ENCODE peak calls at places on chromosomes 16 and 17, in four cellular contexts. F is upper lobe of right lung, M is lower leg skin, O is fibroblast of villous mesenchyme. Q is an unnamed sample.

GRCh38 chr16:31201511-31202401 is 804 bp downstream of the PYCARD start:
- DNase-seq in M (no peak), O (peak; percentile 29), F (peak; percentile 66), Q (no peak)

GRCh38 chr17:16872836-16873653 is 98.9 kb downstream of the TNFRSF13B start:
- DNase-seq in O (peak; percentile 13), M (no peak), F (peak; percentile 75), Q (peak; percentile 4)

GRCh38 chr17:72301887-72302286 is 181.1 kb downstream of the SOX9 start:
- DNase-seq in M (no peak), O (no peak), F (no peak), Q (no peak)

GRCh38 chr16:75471723-75472634 is 7.5 kb upstream of the TMEM170A start:
- DNase-seq in M (peak; percentile 56), O (peak; percentile 64), F (peak; percentile 55), Q (peak; percentile 21)

GRCh38 chr17:1232786-1233185 is 37.5 kb upstream of the BHLHA9 start:
- DNase-seq in O (peak; percentile 44), F (no peak), M (no peak), Q (no peak)

GRCh38 chr17:28365487-28365886 is 488 bp upstream of the SEBOX start:
- DNase-seq in F (peak; percentile 41), M (no peak), O (no peak), Q (no peak)

GRCh38 chr17:46881015-46881414 is 29.6 kb downstream of the WNT9B start:
- DNase-seq in F (no peak), O (no peak), M (no peak), Q (no peak)

GRCh38 chr17:76079577-76080206 is 710 bp downstream of the ZACN start:
- DNase-seq in O (no peak), M (no peak), F (peak; percentile 40), Q (no peak)

GRCh38 chr16:2388875-2389433 is 40.3 kb upstream of the CCNF start:
- DNase-seq in M (no peak), F (no peak), O (no peak), Q (no peak)

GRCh38 chr16:11913425-11914079 is 2.2 kb downstream of the GSPT1 start:
- DNase-seq in O (peak; percentile 49), M (no peak), F (no peak), Q (no peak)

GRCh38 chr16:19666451-19666850 is 51.6 kb downstream of the KNOP1 start:
- DNase-seq in M (no peak), F (no peak), O (no peak), Q (no peak)

GRCh38 chr17:28949185-28950016 is 1.9 kb downstream of the PHF12 start:
- DNase-seq in O (peak; percentile 69), F (peak; percentile 87), M (peak; percentile 59), Q (no peak)

GRCh38 chr17:82933911-82934310 is 94.1 kb upstream of the ZNF750 start:
- DNase-seq in M (no peak), O (no peak), F (peak; percentile 45), Q (no peak)

GRCh38 chr17:55783684-55784245 is 32.9 kb downstream of the PCTP start:
- DNase-seq in O (peak; percentile 90), F (peak; percentile 62), M (peak; percentile 76), Q (no peak)

GRCh38 chr17:62653002-62653830 is 25.7 kb downstream of the MRC2 start:
- DNase-seq in O (peak; percentile 74), M (no peak), F (peak; percentile 90), Q (peak; percentile 64)

GRCh38 chr16:49443576-49443975 is 70.0 kb downstream of the C16orf78 start:
- DNase-seq in M (no peak), F (no peak), O (no peak), Q (no peak)

GRCh38 chr16:53430363-53430762 is 3.9 kb upstream of the RBL2 start:
- DNase-seq in O (no peak), F (no peak), M (no peak), Q (no peak)

GRCh38 chr17:10792156-10792555 is 11.7 kb downstream of the TMEM238L start:
- DNase-seq in M (peak; percentile 41), F (no peak), O (no peak), Q (no peak)

GRCh38 chr17:7842380-7842949 is 8.4 kb downstream of the KDM6B start:
- DNase-seq in M (no peak), F (peak; percentile 92), O (peak; percentile 90), Q (peak; percentile 40)

GRCh38 chr17:30378191-30378796 is 433 bp upstream of the CPD start:
- DNase-seq in F (peak; percentile 68), M (no peak), O (no peak), Q (no peak)

GRCh38 chr17:79632432-79632735 is 21.5 kb upstream of the RBFOX3 start:
- DNase-seq in O (no peak), F (peak; percentile 19), M (no peak), Q (no peak)

GRCh38 chr16:17448640-17449638 is 21.8 kb downstream of the XYLT1 start:
- DNase-seq in M (no peak), O (no peak), F (peak; percentile 73), Q (peak; percentile 62)

GRCh38 chr16:21163576-21163975 is 5.1 kb downstream of the LDAF1 start:
- DNase-seq in O (no peak), F (no peak), M (no peak), Q (no peak)

GRCh38 chr17:53336281-53336680 is 486.4 kb upstream of the KIF2B start:
- DNase-seq in M (no peak), F (no peak), O (no peak), Q (no peak)

GRCh38 chr16:67847064-67847861 is at the start of gene CENPT:
- DNase-seq in F (peak; percentile 90), M (no peak), O (peak; percentile 63), Q (no peak)

GRCh38 chr17:1031711-1032110 is 34.8 kb downstream of the TIMM22 start:
- DNase-seq in O (peak; percentile 32), F (no peak), M (no peak), Q (no peak)

GRCh38 chr17:76345377-76345945 is 8.3 kb downstream of the PRPSAP1 start:
- DNase-seq in F (no peak), M (no peak), O (no peak), Q (no peak)

GRCh38 chr17:12693640-12694039 is 27.9 kb downstream of the MYOCD start:
- DNase-seq in O (no peak), F (no peak), M (no peak), Q (no peak)

GRCh38 chr17:38591759-38592241 is 14.0 kb downstream of the SRCIN1 start:
- DNase-seq in M (no peak), F (no peak), O (no peak), Q (peak; percentile 76)

GRCh38 chr16:53433930-53434435 is 288 bp upstream of the RBL2 start:
- DNase-seq in F (no peak), O (peak; percentile 85), M (no peak), Q (peak; percentile 59)

GRCh38 chr17:80968602-80969029 is 23.0 kb upstream of the CHMP6 start:
- DNase-seq in O (peak; percentile 38), M (no peak), F (no peak), Q (no peak)

GRCh38 chr17:32495347-32496253 is 8.8 kb downstream of the CDK5R1 start:
- DNase-seq in F (peak; percentile 69), O (peak; percentile 27), M (no peak), Q (no peak)

GRCh38 chr16:87608400-87608985 is 6.2 kb downstream of the JPH3 start:
- DNase-seq in O (peak; percentile 60), M (no peak), F (peak; percentile 77), Q (peak; percentile 10)

GRCh38 chr16:28292731-28293588 is 635 bp downstream of the SBK1 start:
- DNase-seq in O (no peak), F (peak; percentile 68), M (no peak), Q (no peak)

GRCh38 chr17:75325348-75325747 is 36.1 kb upstream of the SLC25A19 start:
- DNase-seq in O (no peak), M (no peak), F (peak; percentile 47), Q (no peak)

GRCh38 chr16:11025120-11025531 is 80.8 kb downstream of the CLEC16A start:
- DNase-seq in M (no peak), O (peak; percentile 67), F (no peak), Q (no peak)

GRCh38 chr16:21626659-21627277 is 25.6 kb downstream of the IGSF6 start:
- DNase-seq in O (peak; percentile 94), F (no peak), M (peak; percentile 71), Q (peak; percentile 78)

DNA sequence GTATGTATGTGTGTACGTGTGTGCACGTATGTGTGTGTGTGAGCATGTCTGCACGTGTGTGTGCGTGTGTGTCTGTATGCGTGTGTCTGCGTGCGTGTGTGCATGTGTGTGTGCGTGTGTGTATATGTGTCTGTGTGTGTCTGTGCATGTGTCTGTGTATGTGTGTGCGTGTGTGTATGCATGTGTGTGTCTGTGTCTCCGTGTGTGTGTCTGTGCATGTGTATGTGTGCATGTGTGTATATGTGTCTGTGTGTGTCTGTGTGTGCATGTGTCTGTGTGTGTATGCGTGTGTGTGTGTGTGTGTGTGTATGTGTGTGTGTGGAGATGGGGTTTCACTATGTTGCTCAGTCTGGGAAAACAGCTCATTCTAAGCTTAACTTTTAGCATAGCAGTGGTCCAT is 43.9 kb downstream of the ATP2C2 start:
- DNase-seq in O (no peak), F (peak; percentile 12), M (no peak), Q (no peak)
- H3K4me3 ChIP-seq in O (no peak overlapping the region), F (no peak overlapping the region), M (no peak overlapping the region), Q (no peak overlapping the region)

GRCh38 chr16:14531613-14532012 is 98.4 kb downstream of the PARN start:
- DNase-seq in M (no peak), F (no peak), O (no peak), Q (no peak)
- H3K4me3 ChIP-seq in M (no peak overlapping the region), F (no peak overlapping the region), O (no peak overlapping the region), Q (no peak overlapping the region)

DNA sequence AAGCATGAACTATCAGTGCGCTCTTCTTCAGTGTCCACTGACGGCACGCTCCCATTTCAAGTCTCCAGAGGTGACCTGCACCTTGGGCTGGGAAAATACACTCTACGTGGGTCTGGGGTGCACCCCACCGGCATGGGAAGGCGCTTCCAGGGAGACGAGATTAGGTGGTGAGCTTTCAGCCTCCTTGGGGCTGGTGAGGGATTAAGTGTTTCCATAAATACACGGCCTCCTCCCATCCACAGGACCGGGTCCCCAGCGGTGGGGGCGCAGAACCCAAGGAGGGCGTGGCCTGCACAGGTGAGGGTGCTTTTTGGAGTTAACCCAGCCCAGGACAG is 1.2 kb downstream of the C16orf74 start:
- DNase-seq in M (no peak), O (no peak), F (no peak), Q (no peak)
- H3K4me3 ChIP-seq in M (no peak overlapping the region), O (peak overlapping the region; percentile 59), F (peak overlapping the region; percentile 55), Q (no peak overlapping the region)

DNA sequence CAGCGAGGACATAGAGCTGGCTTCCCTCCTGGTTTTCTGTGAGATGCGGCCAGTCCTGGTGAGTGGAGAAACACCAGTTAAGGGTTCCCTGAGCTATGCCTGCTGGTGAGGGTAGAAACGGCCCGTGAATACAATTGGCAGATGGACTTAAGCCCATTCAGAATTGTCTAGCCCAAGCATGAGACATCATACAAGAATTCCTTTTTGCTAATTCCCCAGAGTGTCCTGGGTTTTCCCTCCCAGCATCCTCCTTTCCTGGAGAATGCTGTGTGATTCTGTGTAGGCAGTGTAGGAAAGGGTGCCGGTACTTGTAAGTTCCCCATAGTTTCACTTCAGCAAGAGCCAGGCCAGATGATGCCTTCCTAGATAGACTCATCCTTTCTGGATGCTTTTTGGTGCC is 65.1 kb downstream of the SDR42E1 start:
- DNase-seq in F (no peak), M (no peak), O (peak; percentile 21), Q (no peak)
- H3K4me3 ChIP-seq in F (no peak overlapping the region), M (no peak overlapping the region), O (no peak overlapping the region), Q (no peak overlapping the region)

GRCh38 chr17:40311575-40311974 is 2.6 kb downstream of the RARA start:
- DNase-seq in F (peak; percentile 82), O (no peak), M (no peak), Q (no peak)
- H3K4me3 ChIP-seq in F (no peak overlapping the region), O (no peak overlapping the region), M (no peak overlapping the region), Q (no peak overlapping the region)